ENCODE peak calls at places on chromosome X, in four cellular contexts. One of them, this sample, is unnamed.
A peak's percentile ranks its signal among the peaks of the same experiment; 100 is the strongest.

GRCh38 chrX:150767045-150767395 is 73.8 kb downstream of the MTMR1 start:
- DNase-seq in H9: no peak
- DNase-seq in IMR-90: no peak
- DNase-seq in fibroblast of lung: no peak
- DNase-seq in this sample: no peak

GRCh38 chrX:120380699-120381098 is 18.8 kb downstream of the ATP1B4 start:
- DNase-seq in IMR-90: no peak
- DNase-seq in H9: peak; percentile 33
- DNase-seq in fibroblast of lung: peak; percentile 11
- DNase-seq in this sample: peak; percentile 2

GRCh38 chrX:125003746-125004446 is 315.8 kb upstream of the TEX13C start:
- DNase-seq in IMR-90: no peak
- DNase-seq in H9: no peak
- DNase-seq in fibroblast of lung: no peak
- DNase-seq in this sample: no peak

GRCh38 chrX:7346021-7346420 is 198.1 kb upstream of the PUDP start:
- DNase-seq in H9: no peak
- DNase-seq in fibroblast of lung: peak; percentile 20
- DNase-seq in IMR-90: peak; percentile 73
- DNase-seq in this sample: no peak

GRCh38 chrX:15343075-15343476 is 7.8 kb upstream of the PIGA start:
- DNase-seq in fibroblast of lung: peak; percentile 83
- DNase-seq in IMR-90: peak; percentile 60
- DNase-seq in H9: no peak
- DNase-seq in this sample: no peak

GRCh38 chrX:150967786-150968185 is 15.3 kb upstream of the HMGB3 start:
- DNase-seq in fibroblast of lung: no peak
- DNase-seq in H9: no peak
- DNase-seq in IMR-90: no peak
- DNase-seq in this sample: no peak

GRCh38 chrX:3271485-3272186 is 74.8 kb downstream of the MXRA5 start:
- DNase-seq in H9: no peak
- DNase-seq in IMR-90: peak; percentile 74
- DNase-seq in fibroblast of lung: peak; percentile 53
- DNase-seq in this sample: peak; percentile 74

GRCh38 chrX:17160971-17161370 is 214.0 kb upstream of the NHS start:
- DNase-seq in H9: no peak
- DNase-seq in IMR-90: no peak
- DNase-seq in fibroblast of lung: no peak
- DNase-seq in this sample: no peak

GRCh38 chrX:134898450-134898849 is 92.3 kb upstream of the SMIM10 start:
- DNase-seq in H9: no peak
- DNase-seq in IMR-90: peak; percentile 45
- DNase-seq in fibroblast of lung: peak; percentile 54
- DNase-seq in this sample: peak; percentile 40

GRCh38 chrX:150763810-150764209 is 70.6 kb downstream of the MTMR1 start:
- DNase-seq in IMR-90: no peak
- DNase-seq in H9: peak; percentile 47
- DNase-seq in fibroblast of lung: no peak
- DNase-seq in this sample: no peak

GRCh38 chrX:126164689-126165400 is 1.2 kb downstream of the DCAF12L2 start:
- DNase-seq in fibroblast of lung: no peak
- DNase-seq in H9: no peak
- DNase-seq in IMR-90: no peak
- DNase-seq in this sample: no peak

GRCh38 chrX:75230296-75230695 is 43.6 kb upstream of the UPRT start:
- DNase-seq in H9: no peak
- DNase-seq in fibroblast of lung: no peak
- DNase-seq in IMR-90: no peak
- DNase-seq in this sample: no peak

GRCh38 chrX:106468433-106468832 is 143.3 kb upstream of the RADX start:
- DNase-seq in IMR-90: no peak
- DNase-seq in H9: no peak
- DNase-seq in fibroblast of lung: no peak
- DNase-seq in this sample: no peak

GRCh38 chrX:94400488-94400887 is 726.5 kb downstream of the FAM133A start:
- DNase-seq in fibroblast of lung: no peak
- DNase-seq in H9: peak; percentile 71
- DNase-seq in IMR-90: no peak
- DNase-seq in this sample: no peak

GRCh38 chrX:120468071-120468470 is 1.0 kb downstream of the LAMP2 start:
- DNase-seq in fibroblast of lung: no peak
- DNase-seq in H9: no peak
- DNase-seq in IMR-90: no peak
- DNase-seq in this sample: no peak

GRCh38 chrX:40224658-40225057 is 126.9 kb upstream of the BCOR start:
- DNase-seq in IMR-90: no peak
- DNase-seq in H9: no peak
- DNase-seq in fibroblast of lung: no peak
- DNase-seq in this sample: no peak

GRCh38 chrX:97332963-97333362 is 449.3 kb downstream of the RPA4 start:
- DNase-seq in fibroblast of lung: no peak
- DNase-seq in H9: no peak
- DNase-seq in IMR-90: peak; percentile 56
- DNase-seq in this sample: no peak

GRCh38 chrX:27976284-27976683 is 5.0 kb downstream of the DCAF8L1 start:
- DNase-seq in fibroblast of lung: peak; percentile 64
- DNase-seq in IMR-90: no peak
- DNase-seq in H9: no peak
- DNase-seq in this sample: no peak
- H2AFZ ChIP-seq in fibroblast of lung: no peak overlapping the region
- H2AFZ ChIP-seq in IMR-90: no peak overlapping the region
- H2AFZ ChIP-seq in H9: no peak overlapping the region
- H2AFZ ChIP-seq in this sample: no peak overlapping the region

DNA sequence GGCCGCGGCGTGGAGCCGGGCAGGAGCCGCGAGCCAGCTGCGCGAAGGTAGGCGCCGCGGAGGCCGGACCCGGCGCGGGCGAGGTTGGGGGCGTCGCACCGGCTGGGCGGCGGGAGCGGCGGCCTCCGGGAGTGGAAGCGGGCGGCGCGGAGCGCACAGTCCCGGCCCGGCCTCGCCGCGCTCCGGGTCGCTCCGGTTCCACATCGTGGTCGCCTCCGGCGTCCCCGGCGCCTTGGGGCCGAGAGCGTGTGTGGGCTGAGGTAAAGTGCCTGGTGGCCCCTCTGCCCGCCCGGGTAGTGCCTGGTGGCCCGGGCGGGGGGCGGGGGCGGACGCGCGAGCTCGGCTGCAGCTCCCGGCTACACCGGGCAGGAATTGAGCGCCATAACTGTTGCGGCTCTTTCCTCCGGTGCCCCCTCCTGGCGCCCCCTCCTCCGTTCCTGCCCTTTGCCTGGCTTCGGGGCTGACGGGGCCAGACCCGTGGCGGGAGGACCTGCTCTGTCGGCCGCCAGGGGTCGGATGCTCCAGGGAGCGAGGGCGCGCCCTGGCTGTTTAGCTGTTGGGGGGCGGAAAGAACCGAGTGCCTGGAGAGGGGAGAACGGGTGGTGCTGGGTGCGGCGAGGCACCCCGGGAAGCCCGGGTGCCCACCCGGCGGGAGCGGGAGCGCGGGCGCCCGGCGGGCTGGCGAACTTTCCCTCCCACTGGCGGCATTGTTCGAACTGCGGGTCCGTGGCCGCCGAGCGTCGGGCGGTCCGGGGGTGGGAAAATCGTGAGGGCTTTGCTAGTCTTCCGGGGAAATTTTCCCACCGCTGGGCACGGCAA is 661 bp downstream of the JADE3 start:
- DNase-seq in IMR-90: peak; percentile 14
- DNase-seq in fibroblast of lung: peak; percentile 19
- DNase-seq in H9: peak; percentile 49
- DNase-seq in this sample: peak; percentile 40
- H3K4me2 ChIP-seq in IMR-90: peak overlapping the region; percentile 84
- H3K4me2 ChIP-seq in fibroblast of lung: peak overlapping the region; percentile 82
- H3K4me2 ChIP-seq in H9: peak overlapping the region; percentile 97
- H3K4me2 ChIP-seq in this sample: peak overlapping the region; percentile 76

GRCh38 chrX:24463077-24463476 is 2.0 kb upstream of the PDK3 start:
- DNase-seq in fibroblast of lung: no peak
- DNase-seq in IMR-90: no peak
- DNase-seq in H9: no peak
- DNase-seq in this sample: no peak

GRCh38 chrX:24465524-24465850 is 401 bp downstream of the PDK3 start:
- DNase-seq in H9: no peak
- DNase-seq in IMR-90: no peak
- DNase-seq in fibroblast of lung: no peak
- DNase-seq in this sample: no peak

GRCh38 chrX:24464836-24465523 is at the start of gene PDK3:
- DNase-seq in fibroblast of lung: peak; percentile 85
- DNase-seq in IMR-90: peak; percentile 77
- DNase-seq in H9: peak; percentile 97
- DNase-seq in this sample: peak; percentile 90

GRCh38 chrX:24466025-24466424 is 939 bp downstream of the PDK3 start:
- DNase-seq in fibroblast of lung: no peak
- DNase-seq in IMR-90: no peak
- DNase-seq in H9: no peak
- DNase-seq in this sample: no peak

GRCh38 chrX:24464498-24464835 is 619 bp upstream of the PDK3 start:
- DNase-seq in IMR-90: no peak
- DNase-seq in H9: no peak
- DNase-seq in fibroblast of lung: no peak
- DNase-seq in this sample: no peak
- H2AFZ ChIP-seq in IMR-90: peak overlapping the region; percentile 89
- H2AFZ ChIP-seq in H9: no peak overlapping the region
- H2AFZ ChIP-seq in fibroblast of lung: peak overlapping the region; percentile 59
- H2AFZ ChIP-seq in this sample: peak overlapping the region; percentile 66

DNA sequence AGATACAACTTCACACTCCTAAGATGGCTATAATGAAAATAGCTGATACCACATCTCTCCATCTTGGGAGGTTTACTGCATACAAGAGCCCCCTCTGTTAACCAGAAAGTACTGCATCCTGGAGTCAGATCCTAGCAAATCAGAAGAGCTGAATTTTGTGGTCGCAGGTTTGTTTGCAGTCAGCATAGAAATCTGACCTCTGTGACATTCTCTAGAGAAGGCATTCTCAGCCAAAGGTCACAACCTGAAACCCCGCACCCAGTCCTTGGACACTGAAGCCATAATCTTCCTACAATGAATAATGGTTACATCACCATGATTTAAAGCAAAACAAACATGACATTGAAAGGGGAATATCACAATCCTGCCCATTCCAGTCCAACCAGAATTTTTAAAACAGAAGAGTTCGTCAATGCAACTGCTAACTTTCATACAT is 17.7 kb downstream of the HS6ST2 start:
- DNase-seq in IMR-90: no peak
- DNase-seq in fibroblast of lung: no peak
- DNase-seq in H9: no peak
- DNase-seq in this sample: no peak
- H3K4me2 ChIP-seq in IMR-90: no peak overlapping the region
- H3K4me2 ChIP-seq in fibroblast of lung: no peak overlapping the region
- H3K4me2 ChIP-seq in H9: no peak overlapping the region
- H3K4me2 ChIP-seq in this sample: no peak overlapping the region

DNA sequence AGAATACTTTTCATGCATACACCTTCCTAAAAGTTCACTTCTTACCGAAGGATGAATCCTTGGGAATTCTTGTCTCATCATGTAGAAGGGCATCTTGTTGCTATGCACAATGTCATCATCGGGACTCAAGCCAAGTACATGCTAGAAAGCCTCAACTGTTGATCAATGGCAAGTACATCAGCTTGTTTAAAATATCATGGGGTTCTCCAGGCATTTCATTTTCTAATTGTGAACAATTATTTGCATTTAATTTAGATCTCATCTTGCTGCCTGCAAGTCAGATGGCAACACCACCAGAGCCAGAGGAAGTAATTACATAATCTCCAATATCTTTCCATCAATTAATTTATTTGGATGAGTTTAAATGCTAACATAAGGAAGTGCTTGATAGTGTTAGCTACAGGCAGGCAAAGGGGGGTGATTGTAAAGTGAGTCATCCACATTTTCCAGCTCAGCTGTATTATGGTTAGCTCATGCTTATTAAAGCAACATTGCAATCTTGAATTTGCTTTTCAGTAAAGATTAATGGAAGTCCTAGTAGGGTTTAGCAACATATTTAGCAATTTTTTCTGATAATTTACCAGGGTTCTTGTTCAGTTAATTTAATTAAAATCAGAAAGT is 356.5 kb downstream of the CBLL2 start:
- DNase-seq in H9: no peak
- DNase-seq in fibroblast of lung: peak; percentile 80
- DNase-seq in IMR-90: peak; percentile 74
- DNase-seq in this sample: peak; percentile 20
- H2AFZ ChIP-seq in H9: no peak overlapping the region
- H2AFZ ChIP-seq in fibroblast of lung: no peak overlapping the region
- H2AFZ ChIP-seq in IMR-90: no peak overlapping the region
- H2AFZ ChIP-seq in this sample: no peak overlapping the region

DNA sequence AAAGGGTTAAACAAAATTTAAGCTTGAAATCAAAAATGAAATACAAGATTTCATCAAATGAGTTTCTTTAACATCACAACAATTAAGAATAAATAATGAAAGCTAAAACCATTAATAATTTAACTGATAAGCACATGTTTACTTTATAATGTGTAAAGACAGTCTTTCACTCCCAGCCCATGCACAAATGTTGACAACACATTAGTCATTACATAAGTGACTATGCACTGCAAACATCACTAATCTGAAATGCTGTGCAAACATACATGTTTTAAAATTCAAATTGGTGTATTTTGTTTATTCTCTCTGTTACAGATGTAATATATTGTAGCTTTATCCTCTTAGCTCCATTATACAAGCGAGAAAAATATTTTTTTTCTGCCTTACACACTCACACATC is 220.6 kb upstream of the CPXCR1 start:
- DNase-seq in IMR-90: no peak
- DNase-seq in fibroblast of lung: no peak
- DNase-seq in H9: no peak
- DNase-seq in this sample: no peak
- H3K4me2 ChIP-seq in IMR-90: no peak overlapping the region
- H3K4me2 ChIP-seq in fibroblast of lung: no peak overlapping the region
- H3K4me2 ChIP-seq in H9: no peak overlapping the region
- H3K4me2 ChIP-seq in this sample: no peak overlapping the region

This sample was measured in endothelial cell of umbilical vein.